ENCODE peak calls at places on chromosomes 3 and 15, in ten cellular contexts. A is aorta, T is tibial nerve, B is AG04449, E is NT2/D1, Y is A549, C is coronary artery, U is tibial artery, J is heart left ventricle, M is skeletal muscle cell. R is an unnamed sample.
A peak's percentile ranks its signal among the peaks of the same experiment; 100 is the strongest.

GRCh38 chr3:11668243-11669232 is 24.8 kb upstream of the VGLL4 start:
- DNase-seq in A (no peak), T (no peak), B (no peak), E (no peak), Y (no peak), C (no peak), U (no peak), J (no peak), M (no peak), R (no peak)

GRCh38 chr3:42190701-42191442 is 75.1 kb downstream of the CCK start:
- DNase-seq in A (peak; percentile 48), T (peak; percentile 58), B (no peak), E (peak; percentile 63), Y (peak; percentile 47), C (no peak), U (no peak), J (peak; percentile 52), M (no peak), R (peak; percentile 70)

GRCh38 chr3:52393131-52393807 is 51.6 kb downstream of the SEMA3G start:
- DNase-seq in A (peak; percentile 65), T (no peak), B (no peak), E (no peak), Y (no peak), C (no peak), U (no peak), J (no peak), M (no peak), R (no peak)

GRCh38 chr15:80436511-80437307 is 32.5 kb downstream of the ARNT2 start:
- DNase-seq in A (no peak), T (no peak), B (no peak), E (no peak), Y (peak; percentile 89), C (no peak), U (no peak), J (no peak), M (peak; percentile 11), R (no peak)

GRCh38 chr3:123412811-123413588 is 35.9 kb downstream of the ADCY5 start:
- DNase-seq in A (peak; percentile 80), T (peak; percentile 24), B (no peak), E (no peak), Y (no peak), C (no peak), U (peak; percentile 84), J (peak; percentile 71), M (no peak), R (no peak)

GRCh38 chr3:101857279-101857678 is 8.0 kb downstream of the NFKBIZ start:
- DNase-seq in A (no peak), T (no peak), B (no peak), E (no peak), Y (no peak), C (no peak), U (no peak), J (no peak), M (no peak), R (no peak)

GRCh38 chr15:93072011-93072410 is 17.0 kb downstream of the RGMA start:
- DNase-seq in A (no peak), T (no peak), B (peak; percentile 2), E (no peak), Y (no peak), C (no peak), U (peak; percentile 60), J (no peak), M (peak; percentile 24), R (peak; percentile 77)

GRCh38 chr15:94174399-94174802 is 57.0 kb upstream of the MCTP2 start:
- DNase-seq in A (no peak), T (no peak), B (peak; percentile 49), E (no peak), Y (no peak), C (no peak), U (no peak), J (no peak), M (no peak), R (no peak)

GRCh38 chr15:66670698-66671580 is 31.1 kb upstream of the SMAD6 start:
- DNase-seq in A (no peak), T (no peak), B (no peak), E (no peak), Y (peak; percentile 59), C (no peak), U (no peak), J (no peak), M (no peak), R (peak; percentile 97)
- H3K4me3 ChIP-seq in A (no peak overlapping the region), T (no peak overlapping the region), B (no peak overlapping the region), E (no peak overlapping the region), Y (no peak overlapping the region), C (no peak overlapping the region), U (no peak overlapping the region), J (no peak overlapping the region), M (no peak overlapping the region), R (no peak overlapping the region)

DNA sequence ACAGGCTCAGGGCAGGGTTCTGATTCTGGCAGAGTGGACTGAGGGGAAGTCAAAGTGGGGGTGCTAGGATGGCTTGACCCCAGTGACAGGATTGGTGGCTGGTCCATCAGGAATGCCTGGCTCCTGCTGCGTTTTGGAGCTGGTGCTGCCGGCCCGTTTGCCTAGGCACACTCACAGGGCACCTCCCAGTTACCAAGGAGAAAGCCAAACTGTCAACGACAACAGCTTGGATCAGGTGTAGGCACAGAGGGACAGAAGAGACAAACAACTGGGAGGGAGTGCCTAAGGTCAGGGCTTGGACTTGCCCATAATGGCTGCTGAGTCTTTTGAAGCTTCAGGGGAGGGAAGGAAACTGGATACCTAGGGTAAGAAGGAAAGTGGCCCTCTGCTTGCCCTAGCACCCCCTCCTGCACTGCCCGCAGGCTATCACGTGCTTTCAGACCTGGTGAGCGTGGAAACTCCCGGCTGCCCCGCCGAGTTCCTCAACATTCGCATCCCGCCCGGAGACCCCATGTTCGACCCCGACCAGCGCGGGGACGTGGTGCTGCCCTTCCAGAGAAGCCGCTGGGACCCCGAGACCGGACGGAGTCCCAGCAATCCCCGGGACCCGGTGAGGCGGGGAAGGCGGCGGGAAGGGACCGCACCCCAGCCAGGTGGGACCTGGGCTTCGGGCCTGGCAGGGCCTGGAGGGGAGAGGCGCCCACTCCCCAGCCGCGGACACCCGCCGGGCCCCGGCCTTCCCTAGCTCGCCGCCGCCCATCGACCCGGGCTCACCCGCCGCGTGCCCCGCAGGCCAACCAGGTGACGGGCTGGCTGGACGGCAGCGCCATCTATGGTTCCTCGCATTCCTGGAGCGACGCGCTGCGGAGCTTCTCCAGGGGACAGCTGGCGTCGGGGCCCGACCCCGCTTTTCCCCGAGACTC is 5.1 kb downstream of the DUOX1 start:
- DNase-seq in A (peak; percentile 78), T (no peak), B (no peak), E (no peak), Y (no peak), C (no peak), U (no peak), J (no peak), M (no peak), R (peak; percentile 80)
- H3K4me3 ChIP-seq in A (no peak overlapping the region), T (peak overlapping the region; percentile 21), B (no peak overlapping the region), E (no peak overlapping the region), Y (no peak overlapping the region), C (peak overlapping the region; percentile 51), U (no peak overlapping the region), J (no peak overlapping the region), M (no peak overlapping the region), R (peak overlapping the region; percentile 38)

DNA sequence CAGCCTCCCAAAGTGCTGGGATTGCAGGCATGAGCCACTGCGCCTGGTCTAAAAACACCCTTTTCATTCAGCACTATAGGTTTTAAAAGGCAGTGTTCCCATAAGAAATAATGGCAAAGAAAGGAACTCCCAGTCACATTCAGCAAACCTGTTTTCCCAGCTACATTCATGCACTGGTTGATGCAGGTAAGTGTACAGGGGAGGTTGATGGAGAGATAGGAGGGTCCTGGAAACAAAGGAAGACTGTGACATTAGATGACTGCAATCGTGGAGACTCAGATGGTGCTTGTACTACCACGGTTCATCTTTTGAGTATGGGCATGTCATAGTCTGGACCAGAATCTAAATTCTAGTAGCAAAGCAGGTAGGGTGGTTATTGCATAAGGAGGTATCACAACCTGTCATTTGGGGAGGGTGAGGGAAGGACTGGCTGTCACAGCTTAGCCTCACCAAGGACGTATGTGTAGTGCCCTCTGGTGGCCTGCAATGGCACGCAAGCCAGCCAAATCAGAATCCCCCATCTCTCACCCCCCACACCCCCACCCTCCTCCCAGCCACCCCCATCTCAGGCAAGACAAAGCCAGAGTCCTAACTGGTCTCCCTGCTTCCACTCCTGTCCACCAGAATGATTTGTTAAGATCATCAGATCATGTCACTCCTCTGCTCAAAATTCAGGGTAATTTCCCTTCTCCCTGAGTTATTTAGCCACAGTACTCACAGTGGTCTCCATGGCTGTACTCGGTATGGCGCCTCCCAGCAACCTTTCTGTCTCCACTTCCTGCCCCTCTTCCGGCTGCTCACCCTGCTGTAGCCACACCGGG is 28.8 kb upstream of the UBL7 start:
- DNase-seq in A (no peak), T (no peak), B (no peak), E (peak; percentile 51), Y (peak; percentile 58), C (no peak), U (peak; percentile 57), J (peak; percentile 18), M (no peak), R (peak; percentile 88)
- H3K4me3 ChIP-seq in A (no peak overlapping the region), T (no peak overlapping the region), B (no peak overlapping the region), E (no peak overlapping the region), Y (no peak overlapping the region), C (no peak overlapping the region), U (no peak overlapping the region), J (no peak overlapping the region), M (no peak overlapping the region), R (no peak overlapping the region)

DNA sequence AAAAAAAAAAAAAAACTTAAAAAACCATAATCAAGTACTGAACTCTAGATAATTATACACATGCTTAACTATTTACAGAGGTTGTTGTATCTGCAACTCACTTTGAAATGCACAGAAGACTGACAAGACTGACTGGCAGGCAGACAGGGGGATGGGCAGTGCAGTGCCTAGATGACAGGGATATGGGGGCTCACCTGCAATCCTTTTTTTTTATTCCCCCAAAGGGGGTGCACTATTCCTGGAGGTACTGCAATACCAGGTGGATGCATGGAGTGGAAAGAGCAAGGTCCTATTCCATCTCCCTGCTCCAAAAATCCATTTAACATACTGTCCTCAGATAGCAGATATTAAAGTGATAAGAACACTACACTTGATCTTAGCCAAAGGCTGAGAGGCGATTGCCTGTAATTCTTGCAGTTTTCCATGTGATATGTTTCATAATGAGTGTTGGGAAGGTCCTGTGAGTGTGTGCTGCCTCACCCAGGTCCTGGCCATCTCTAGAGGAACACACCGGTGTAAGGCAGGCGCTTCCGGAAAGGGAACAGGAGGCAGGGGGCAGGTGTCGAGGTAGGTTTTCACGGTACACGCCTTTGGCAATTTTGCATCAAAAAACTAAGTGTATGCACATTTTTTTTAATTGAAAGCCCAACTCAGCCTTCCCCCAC is 22.7 kb downstream of the SEC61A1 start:
- DNase-seq in A (no peak), T (no peak), B (no peak), E (no peak), Y (no peak), C (peak; percentile 53), U (no peak), J (no peak), M (no peak), R (no peak)
- H3K4me3 ChIP-seq in A (no peak overlapping the region), T (peak overlapping the region; percentile 42), B (peak overlapping the region; percentile 32), E (no peak overlapping the region), Y (peak overlapping the region; percentile 21), C (peak overlapping the region; percentile 81), U (peak overlapping the region; percentile 62), J (peak overlapping the region; percentile 59), M (peak overlapping the region; percentile 31), R (peak overlapping the region; percentile 49)

DNA sequence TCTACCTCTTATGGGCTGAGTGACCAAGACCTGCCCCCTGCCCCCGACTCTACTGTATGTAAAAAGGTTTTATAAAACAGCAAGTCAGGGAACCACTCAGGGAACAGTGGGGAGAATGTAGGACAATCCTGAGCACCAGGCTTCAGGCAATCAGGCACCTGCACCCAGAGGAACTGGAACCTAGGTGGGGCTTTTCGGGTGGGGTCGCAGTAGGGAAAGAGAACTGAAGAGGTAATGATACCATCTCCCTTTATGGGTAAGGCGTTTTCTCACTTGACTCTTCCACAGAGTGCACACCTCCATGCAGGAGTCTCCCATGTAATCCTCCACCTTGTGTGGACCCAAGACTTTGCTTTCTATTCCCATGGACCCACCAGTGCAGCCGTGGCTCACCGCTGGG is 45.8 kb downstream of the MYO1E start:
- DNase-seq in A (no peak), T (no peak), B (no peak), E (no peak), Y (no peak), C (no peak), U (no peak), J (no peak), M (no peak), R (no peak)
- H3K4me3 ChIP-seq in A (no peak overlapping the region), T (no peak overlapping the region), B (no peak overlapping the region), E (no peak overlapping the region), Y (no peak overlapping the region), C (no peak overlapping the region), U (no peak overlapping the region), J (no peak overlapping the region), M (no peak overlapping the region), R (no peak overlapping the region)